ENCODE peak calls at places on chromosomes 2 and 18, in seven cellular contexts. M is lower lobe of right lung, W is HCT116, K is prostate gland, Z is fibroblast of lung, O is ovary, V is osteoblast. F is an unnamed sample.

GRCh38 chr2:143255899-143256298 is 126.7 kb downstream of the ARHGAP15 start:
- DNase-seq in M (no peak), W (no peak), K (no peak), Z (no peak), O (no peak), V (no peak), F (no peak)

GRCh38 chr2:1727101-1727771 is 17.1 kb downstream of the PXDN start:
- DNase-seq in M (no peak), W (no peak), K (no peak), Z (peak), O (no peak), V (no peak), F (no peak)

GRCh38 chr2:23826079-23826478 is 100.8 kb downstream of the ATAD2B start:
- DNase-seq in M (no peak), W (no peak), K (no peak), Z (no peak), O (no peak), V (no peak), F (no peak)

GRCh38 chr2:157692768-157693167 is 64.1 kb upstream of the ACVR1C start:
- DNase-seq in M (no peak), W (no peak), K (no peak), Z (peak), O (no peak), V (peak), F (no peak)

GRCh38 chr2:189574793-189575475 is 5.7 kb downstream of the SLC40A1 start:
- DNase-seq in M (no peak), W (no peak), K (no peak), Z (no peak), O (no peak), V (peak), F (no peak)

GRCh38 chr18:79935098-79935480 is 16.4 kb downstream of the SLC66A2 start:
- DNase-seq in M (peak), W (no peak), K (no peak), Z (no peak), O (peak), V (peak), F (peak)

GRCh38 chr18:57970356-57971095 is 73.5 kb upstream of the NEDD4L start:
- DNase-seq in M (no peak), W (peak), K (no peak), Z (no peak), O (no peak), V (no peak), F (no peak)

GRCh38 chr2:30756051-30756719 is 51.1 kb downstream of the CAPN13 start:
- DNase-seq in M (no peak), W (no peak), K (peak), Z (peak), O (no peak), V (no peak), F (peak)

GRCh38 chr2:227748079-227748478 is 2.4 kb downstream of the SCYGR8 start:
- DNase-seq in M (no peak), W (peak), K (no peak), Z (no peak), O (no peak), V (no peak), F (no peak)

GRCh38 chr18:68542818-68543217 is 172.1 kb downstream of the TMX3 start:
- DNase-seq in M (no peak), W (no peak), K (no peak), Z (no peak), O (no peak), V (no peak), F (no peak)

GRCh38 chr2:95121150-95121494 is 486 bp downstream of the MRPS5 start:
- DNase-seq in M (no peak), W (no peak), K (no peak), Z (peak), O (no peak), V (peak), F (no peak)

GRCh38 chr18:12031836-12032235 is 50.5 kb downstream of the IMPA2 start:
- DNase-seq in M (no peak), W (no peak), K (peak), Z (peak), O (peak), V (no peak), F (no peak)

GRCh38 chr2:145007673-145008263 is 487.8 kb upstream of the ZEB2 start:
- DNase-seq in M (no peak), W (no peak), K (no peak), Z (peak), O (no peak), V (peak), F (no peak)

GRCh38 chr2:239825705-239825979 is 199.5 kb downstream of the NDUFA10 start:
- DNase-seq in M (no peak), W (no peak), K (no peak), Z (no peak), O (peak), V (peak), F (peak)

GRCh38 chr2:69118609-69119008 is 105.6 kb downstream of the ANTXR1 start:
- DNase-seq in M (no peak), W (no peak), K (peak), Z (peak), O (no peak), V (no peak), F (no peak)

GRCh38 chr18:45370190-45371010 is 244.9 kb upstream of the SLC14A2 start:
- DNase-seq in M (no peak), W (no peak), K (no peak), Z (peak), O (no peak), V (no peak), F (no peak)

GRCh38 chr2:108637304-108637669 is 82.0 kb upstream of the RANBP2 start:
- DNase-seq in M (no peak), W (no peak), K (no peak), Z (peak), O (no peak), V (peak), F (no peak)

GRCh38 chr2:68177541-68177940 is 19.9 kb downstream of the PNO1 start:
- DNase-seq in M (no peak), W (no peak), K (no peak), Z (no peak), O (no peak), V (no peak), F (no peak)

DNA sequence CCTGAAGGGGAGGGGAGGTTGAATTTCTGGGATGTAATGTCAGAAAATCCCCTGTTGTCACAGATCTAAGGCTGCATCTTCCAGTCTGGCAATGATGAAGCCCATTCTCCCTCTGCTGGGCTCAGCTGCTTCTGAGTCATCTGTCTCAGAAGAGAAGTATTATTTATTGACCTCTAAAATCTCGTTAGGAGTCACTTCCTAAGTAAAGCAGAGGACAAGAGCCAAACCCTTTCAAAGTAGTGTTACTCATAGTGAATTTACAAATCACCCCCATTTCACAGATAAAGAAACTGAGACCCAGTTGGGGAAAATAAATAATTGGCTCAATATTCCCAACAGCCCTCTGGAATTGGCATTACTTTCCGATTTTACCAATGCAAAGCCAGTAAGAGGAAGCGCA is 167.3 kb upstream of the SKOR2 start:
- DNase-seq in M (no peak), W (no peak), K (no peak), Z (no peak), O (no peak), V (no peak), F (no peak)
- TF ChIP-seq CTCF in M (no peak), W (no peak), K (no peak), Z (no peak), O (no peak), V (no peak), F (no peak)

GRCh38 chr2:192159215-192159614 is 35.5 kb downstream of the TMEFF2 start:
- DNase-seq in M (no peak), W (no peak), K (no peak), Z (no peak), O (no peak), V (no peak), F (no peak)

GRCh38 chr2:192162392-192163042 is 32.2 kb downstream of the TMEFF2 start:
- DNase-seq in M (no peak), W (peak), K (peak), Z (peak), O (peak), V (peak), F (no peak)

GRCh38 chr2:192157776-192158175 is 37.0 kb downstream of the TMEFF2 start:
- DNase-seq in M (no peak), W (no peak), K (no peak), Z (no peak), O (no peak), V (no peak), F (no peak)

GRCh38 chr2:192159764-192160163 is 35.0 kb downstream of the TMEFF2 start:
- DNase-seq in M (no peak), W (no peak), K (no peak), Z (no peak), O (no peak), V (no peak), F (no peak)

DNA sequence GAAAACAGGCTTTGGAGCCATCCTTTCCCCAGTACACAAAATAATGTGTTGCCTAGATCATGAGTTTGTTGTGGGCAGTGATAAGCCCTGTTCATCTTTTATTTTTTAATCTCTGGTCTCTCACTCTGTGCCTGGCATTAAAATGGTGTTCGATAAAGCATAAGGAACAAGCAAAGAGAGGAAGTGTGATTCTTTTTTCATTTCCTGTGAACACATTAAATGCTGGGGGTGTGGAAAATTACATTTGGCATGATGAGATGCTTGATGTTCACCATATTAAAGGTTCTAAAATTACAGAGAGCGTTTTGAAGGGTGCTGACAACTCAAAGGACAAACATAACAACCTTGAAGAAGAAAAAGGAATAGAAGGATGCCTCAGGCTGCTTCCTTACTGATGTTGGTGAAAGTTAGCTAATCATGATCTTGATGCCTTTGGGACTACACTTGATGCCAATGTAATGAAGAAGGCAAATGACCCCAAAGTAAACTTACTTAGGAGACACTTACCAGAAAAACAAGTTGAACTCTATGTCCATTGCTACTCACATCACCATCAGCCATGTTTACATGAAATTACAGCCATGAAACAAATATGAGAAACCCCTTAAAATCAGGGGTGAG is 33.0 kb downstream of the TMEFF2 start:
- DNase-seq in M (no peak), W (no peak), K (no peak), Z (no peak), O (no peak), V (no peak), F (no peak)
- H3K4me3 ChIP-seq in M (no peak), W (no peak), K (no peak), Z (no peak), O (no peak), V (no peak), F (peak)

GRCh38 chr2:118530976-118531375 is 316.5 kb downstream of the EN1 start:
- DNase-seq in M (no peak), W (peak), K (no peak), Z (no peak), O (no peak), V (no peak), F (no peak)
- H3K27ac ChIP-seq in M (no peak), W (no peak), K (no peak), Z (no peak), O (no peak), V (no peak), F (no peak)

DNA sequence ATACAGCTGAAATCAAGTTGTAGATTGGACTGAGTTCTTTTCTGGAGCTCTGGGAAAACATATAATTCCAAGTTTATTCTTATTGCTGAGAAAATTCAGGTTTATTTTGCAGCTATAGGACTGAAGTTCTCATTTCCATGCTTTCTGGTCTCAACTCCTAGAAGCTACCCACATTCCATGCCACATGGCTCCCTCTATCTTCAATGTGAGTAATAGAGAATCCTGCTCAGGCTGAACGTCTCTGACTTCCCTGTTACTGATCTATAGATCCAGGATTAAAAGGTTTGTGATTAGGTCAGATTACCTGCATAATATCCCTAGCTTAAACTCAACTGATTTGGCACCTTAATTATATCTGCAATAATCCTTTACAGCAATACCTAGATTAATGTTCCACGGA is 453.8 kb upstream of the MC4R start:
- DNase-seq in M (no peak), W (no peak), K (no peak), Z (no peak), O (no peak), V (no peak), F (no peak)
- TF ChIP-seq CTCF in M (no peak), W (no peak), K (no peak), Z (no peak), O (no peak), V (no peak), F (no peak)

DNA sequence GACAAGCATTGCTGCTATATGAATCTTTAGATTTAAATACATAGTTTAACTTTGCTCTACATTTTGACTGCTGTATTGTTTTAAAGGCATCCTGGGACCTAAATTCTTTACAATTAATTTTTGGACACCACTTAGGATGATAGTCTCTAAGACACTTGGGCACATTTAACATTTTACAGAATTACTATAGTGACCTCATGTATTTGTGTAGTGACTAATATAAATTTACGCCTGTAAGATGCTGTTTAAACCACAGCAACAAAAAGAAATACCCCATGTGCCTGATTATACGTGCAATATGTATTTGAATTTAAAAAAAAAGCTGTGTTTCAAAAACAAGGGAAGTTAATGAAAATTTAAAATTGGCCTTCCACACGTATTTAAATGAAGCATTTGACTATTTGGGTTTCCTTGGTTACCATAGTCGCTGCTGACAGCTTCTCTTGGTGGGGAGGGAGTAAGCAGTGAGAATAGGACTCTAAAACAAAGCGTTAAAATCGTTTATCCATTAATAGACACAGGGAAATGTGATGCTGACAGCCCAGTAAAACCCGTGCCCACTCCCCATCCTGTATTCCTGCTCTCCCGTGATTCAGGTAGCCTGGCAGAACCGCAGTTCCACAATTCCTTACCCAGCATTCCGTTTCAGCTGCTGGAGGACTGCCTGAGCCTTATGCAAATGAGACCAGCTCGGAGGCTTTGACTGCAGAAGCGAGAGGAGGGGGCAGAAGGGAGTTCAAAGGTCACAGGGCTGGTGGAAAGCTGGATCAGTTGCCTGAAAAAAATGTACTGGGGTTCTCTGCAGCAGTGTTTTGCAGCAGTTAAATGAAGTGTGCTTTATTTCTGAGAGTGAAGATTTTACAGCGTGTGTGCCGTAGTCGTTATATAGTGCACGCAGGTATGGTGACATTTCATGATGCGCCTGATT is 104.3 kb downstream of the CSRNP3 start:
- DNase-seq in M (peak), W (no peak), K (peak), Z (peak), O (peak), V (peak), F (peak)
- H3K4me3 ChIP-seq in M (peak), W (no peak), K (no peak), Z (no peak), O (peak), V (peak), F (peak)

GRCh38 chr18:2980607-2980923 is 32.4 kb downstream of the LPIN2 start:
- DNase-seq in M (no peak), W (no peak), K (no peak), Z (no peak), O (no peak), V (no peak), F (no peak)
- H3K27ac ChIP-seq in M (peak), W (no peak), K (peak), Z (peak), O (peak), V (peak), F (peak)

GRCh38 chr2:176093145-176093888 is 796 bp downstream of the HOXD13 start:
- DNase-seq in M (no peak), W (no peak), K (no peak), Z (no peak), O (no peak), V (no peak), F (no peak)
- TF ChIP-seq CTCF in M (no peak), W (no peak), K (peak), Z (no peak), O (no peak), V (no peak), F (no peak)

GRCh38 chr2:197258580-197258979 is 52.0 kb downstream of the ANKRD44 start:
- DNase-seq in M (no peak), W (no peak), K (no peak), Z (no peak), O (no peak), V (peak), F (no peak)

GRCh38 chr2:197254776-197255521 is 55.6 kb downstream of the ANKRD44 start:
- DNase-seq in M (no peak), W (no peak), K (no peak), Z (no peak), O (no peak), V (no peak), F (no peak)

GRCh38 chr2:197255550-197255949 is 55.0 kb downstream of the ANKRD44 start:
- DNase-seq in M (peak), W (no peak), K (peak), Z (peak), O (no peak), V (peak), F (peak)

GRCh38 chr2:197256021-197256420 is 54.6 kb downstream of the ANKRD44 start:
- DNase-seq in M (no peak), W (no peak), K (no peak), Z (no peak), O (no peak), V (no peak), F (no peak)

GRCh38 chr2:197256771-197257170 is 53.8 kb downstream of the ANKRD44 start:
- DNase-seq in M (no peak), W (no peak), K (no peak), Z (no peak), O (no peak), V (no peak), F (no peak)
- H3K4me3 ChIP-seq in M (no peak), W (no peak), K (no peak), Z (no peak), O (no peak), V (no peak), F (no peak)

GRCh38 chr2:172214252-172214651 is 111.6 kb upstream of the DLX2 start:
- DNase-seq in M (no peak), W (no peak), K (peak), Z (no peak), O (no peak), V (no peak), F (no peak)

GRCh38 chr2:172213116-172213515 is 110.4 kb upstream of the DLX2 start:
- DNase-seq in M (no peak), W (no peak), K (no peak), Z (no peak), O (no peak), V (no peak), F (no peak)

GRCh38 chr2:172216348-172216933 is 113.7 kb upstream of the DLX2 start:
- DNase-seq in M (no peak), W (no peak), K (no peak), Z (no peak), O (no peak), V (no peak), F (no peak)

GRCh38 chr2:172215172-172215935 is 112.7 kb upstream of the DLX2 start:
- DNase-seq in M (no peak), W (no peak), K (peak), Z (no peak), O (no peak), V (no peak), F (no peak)

GRCh38 chr2:172215936-172216335 is 113.2 kb upstream of the DLX2 start:
- DNase-seq in M (no peak), W (no peak), K (no peak), Z (no peak), O (no peak), V (no peak), F (no peak)
- H3K27ac ChIP-seq in M (no peak), W (no peak), K (peak), Z (no peak), O (no peak), V (no peak), F (no peak)

DNA sequence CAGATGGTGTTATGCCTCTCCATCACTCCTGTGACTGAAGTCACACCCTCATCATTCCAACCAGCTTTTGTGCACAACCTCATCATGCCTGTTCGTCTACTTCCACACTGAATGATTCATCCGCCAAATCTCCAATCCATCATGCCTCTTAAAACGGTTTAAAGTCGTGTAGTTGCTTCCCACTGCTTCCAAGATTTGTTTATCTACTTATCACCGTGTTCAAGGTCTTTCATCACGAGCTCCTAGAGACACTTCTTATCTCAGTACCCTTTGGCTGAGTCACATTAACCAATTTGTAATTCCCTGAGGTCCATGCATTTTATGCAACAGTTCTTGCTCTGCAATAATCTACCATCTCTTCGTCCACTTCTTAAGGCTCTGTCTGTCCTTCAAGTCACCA is 592.3 kb upstream of the ID2 start:
- DNase-seq in M (no peak), W (no peak), K (no peak), Z (peak), O (no peak), V (no peak), F (no peak)
- TF ChIP-seq CTCF in M (no peak), W (no peak), K (no peak), Z (no peak), O (no peak), V (no peak), F (no peak)

F was measured in upper lobe of right lung.